ENCODE peak calls at places on chromosomes 3 and 15, in six cellular contexts. One of them, this sample, is unnamed.

GRCh38 chr15:60520825-60521368 is 42.0 kb upstream of the ICE2 start:
- DNase-seq in stimulated activated CD8-positive, alpha-beta memory T cell treated with anti-CD3 and anti-CD28 coated beads, Interleukin-7, amount 100 ng/mL, for 24 hours: peak; percentile 59
- DNase-seq in dorsolateral prefrontal cortex: peak; percentile 74
- DNase-seq in GM04504: no peak
- DNase-seq in EH: peak; percentile 66
- DNase-seq in IMR-90: peak; percentile 77
- DNase-seq in this sample: no peak

GRCh38 chr15:81839387-81839786 is 206.4 kb downstream of the MEX3B start:
- DNase-seq in GM04504: no peak
- DNase-seq in stimulated activated CD8-positive, alpha-beta memory T cell treated with anti-CD3 and anti-CD28 coated beads, Interleukin-7, amount 100 ng/mL, for 24 hours: no peak
- DNase-seq in EH: no peak
- DNase-seq in dorsolateral prefrontal cortex: no peak
- DNase-seq in IMR-90: no peak
- DNase-seq in this sample: no peak

GRCh38 chr3:72492240-72492639 is 356.0 kb downstream of the SHQ1 start:
- DNase-seq in IMR-90: peak; percentile 92
- DNase-seq in dorsolateral prefrontal cortex: peak; percentile 26
- DNase-seq in stimulated activated CD8-positive, alpha-beta memory T cell treated with anti-CD3 and anti-CD28 coated beads, Interleukin-7, amount 100 ng/mL, for 24 hours: no peak
- DNase-seq in GM04504: peak; percentile 96
- DNase-seq in EH: peak; percentile 99
- DNase-seq in this sample: no peak

GRCh38 chr3:152202976-152203626 is 65.6 kb upstream of the MBNL1 start:
- DNase-seq in EH: peak; percentile 19
- DNase-seq in IMR-90: no peak
- DNase-seq in GM04504: no peak
- DNase-seq in stimulated activated CD8-positive, alpha-beta memory T cell treated with anti-CD3 and anti-CD28 coated beads, Interleukin-7, amount 100 ng/mL, for 24 hours: no peak
- DNase-seq in dorsolateral prefrontal cortex: no peak
- DNase-seq in this sample: no peak

GRCh38 chr15:40108061-40108854 is 421 bp downstream of the BMF start:
- DNase-seq in stimulated activated CD8-positive, alpha-beta memory T cell treated with anti-CD3 and anti-CD28 coated beads, Interleukin-7, amount 100 ng/mL, for 24 hours: no peak
- DNase-seq in dorsolateral prefrontal cortex: no peak
- DNase-seq in IMR-90: peak; percentile 55
- DNase-seq in GM04504: no peak
- DNase-seq in EH: peak; percentile 60
- DNase-seq in this sample: peak; percentile 32

GRCh38 chr3:170307998-170308398 is 49.5 kb upstream of the SKIL start:
- DNase-seq in dorsolateral prefrontal cortex: no peak
- DNase-seq in GM04504: no peak
- DNase-seq in EH: peak; percentile 29
- DNase-seq in IMR-90: peak; percentile 79
- DNase-seq in stimulated activated CD8-positive, alpha-beta memory T cell treated with anti-CD3 and anti-CD28 coated beads, Interleukin-7, amount 100 ng/mL, for 24 hours: no peak
- DNase-seq in this sample: no peak

GRCh38 chr15:31145271-31145911 is 43.9 kb upstream of the TRPM1 start:
- DNase-seq in dorsolateral prefrontal cortex: no peak
- DNase-seq in GM04504: no peak
- DNase-seq in EH: peak; percentile 24
- DNase-seq in stimulated activated CD8-positive, alpha-beta memory T cell treated with anti-CD3 and anti-CD28 coated beads, Interleukin-7, amount 100 ng/mL, for 24 hours: no peak
- DNase-seq in IMR-90: peak; percentile 17
- DNase-seq in this sample: no peak

GRCh38 chr3:129612350-129613204 is 6.1 kb upstream of the PLXND1 start:
- DNase-seq in EH: peak; percentile 67
- DNase-seq in stimulated activated CD8-positive, alpha-beta memory T cell treated with anti-CD3 and anti-CD28 coated beads, Interleukin-7, amount 100 ng/mL, for 24 hours: no peak
- DNase-seq in dorsolateral prefrontal cortex: no peak
- DNase-seq in GM04504: no peak
- DNase-seq in IMR-90: peak; percentile 20
- DNase-seq in this sample: no peak

GRCh38 chr3:50502225-50502583 is 1.2 kb downstream of the CACNA2D2 start:
- DNase-seq in stimulated activated CD8-positive, alpha-beta memory T cell treated with anti-CD3 and anti-CD28 coated beads, Interleukin-7, amount 100 ng/mL, for 24 hours: no peak
- DNase-seq in dorsolateral prefrontal cortex: no peak
- DNase-seq in GM04504: no peak
- DNase-seq in IMR-90: no peak
- DNase-seq in EH: no peak
- DNase-seq in this sample: no peak

GRCh38 chr15:94258246-94258645 is 26.9 kb downstream of the MCTP2 start:
- DNase-seq in IMR-90: no peak
- DNase-seq in stimulated activated CD8-positive, alpha-beta memory T cell treated with anti-CD3 and anti-CD28 coated beads, Interleukin-7, amount 100 ng/mL, for 24 hours: no peak
- DNase-seq in EH: no peak
- DNase-seq in GM04504: no peak
- DNase-seq in dorsolateral prefrontal cortex: no peak
- DNase-seq in this sample: peak; percentile 41

GRCh38 chr15:69513986-69514385 is 61.4 kb downstream of the RPLP1 start:
- DNase-seq in stimulated activated CD8-positive, alpha-beta memory T cell treated with anti-CD3 and anti-CD28 coated beads, Interleukin-7, amount 100 ng/mL, for 24 hours: no peak
- DNase-seq in EH: no peak
- DNase-seq in IMR-90: no peak
- DNase-seq in GM04504: no peak
- DNase-seq in dorsolateral prefrontal cortex: no peak
- DNase-seq in this sample: no peak

GRCh38 chr15:40263036-40263754 is 19.7 kb downstream of the ANKRD63 start:
- DNase-seq in EH: peak; percentile 64
- DNase-seq in GM04504: no peak
- DNase-seq in IMR-90: peak; percentile 83
- DNase-seq in stimulated activated CD8-positive, alpha-beta memory T cell treated with anti-CD3 and anti-CD28 coated beads, Interleukin-7, amount 100 ng/mL, for 24 hours: no peak
- DNase-seq in dorsolateral prefrontal cortex: no peak
- DNase-seq in this sample: no peak

GRCh38 chr3:23484386-23484785 is 281.3 kb downstream of the UBE2E2 start:
- DNase-seq in stimulated activated CD8-positive, alpha-beta memory T cell treated with anti-CD3 and anti-CD28 coated beads, Interleukin-7, amount 100 ng/mL, for 24 hours: no peak
- DNase-seq in IMR-90: no peak
- DNase-seq in dorsolateral prefrontal cortex: no peak
- DNase-seq in GM04504: no peak
- DNase-seq in EH: no peak
- DNase-seq in this sample: no peak

GRCh38 chr3:154122912-154123559 is 1.8 kb downstream of the ARHGEF26 start:
- DNase-seq in dorsolateral prefrontal cortex: no peak
- DNase-seq in IMR-90: peak; percentile 15
- DNase-seq in stimulated activated CD8-positive, alpha-beta memory T cell treated with anti-CD3 and anti-CD28 coated beads, Interleukin-7, amount 100 ng/mL, for 24 hours: no peak
- DNase-seq in GM04504: no peak
- DNase-seq in EH: peak; percentile 2
- DNase-seq in this sample: no peak

GRCh38 chr3:188671941-188672340 is 499.8 kb upstream of the TPRG1 start:
- DNase-seq in EH: no peak
- DNase-seq in GM04504: no peak
- DNase-seq in IMR-90: no peak
- DNase-seq in dorsolateral prefrontal cortex: no peak
- DNase-seq in stimulated activated CD8-positive, alpha-beta memory T cell treated with anti-CD3 and anti-CD28 coated beads, Interleukin-7, amount 100 ng/mL, for 24 hours: no peak
- DNase-seq in this sample: no peak